ENCODE peak calls at places on chromosomes 1 and 21, in nine cellular contexts. W, L, C, J, Y, Z, B, H and S are unnamed samples.
A peak's percentile ranks its signal among the peaks of the same experiment; 100 is the strongest.

GRCh38 chr1:6162773-6163172 is 17.3 kb downstream of the CHD5 start:
- DNase-seq in W (no peak), L (no peak), C (no peak), J (no peak), Y (no peak), Z (no peak), B (no peak), H (no peak), S (no peak)

GRCh38 chr1:5994713-5995621 is 2.7 kb upstream of the NPHP4 start:
- DNase-seq in W (no peak), L (no peak), C (no peak), J (no peak), Y (no peak), Z (no peak), B (no peak), H (peak; percentile 27), S (no peak)

GRCh38 chr1:228416217-228416971 is at the start of gene TRIM17:
- DNase-seq in W (no peak), L (no peak), C (no peak), J (peak; percentile 70), Y (no peak), Z (no peak), B (peak; percentile 15), H (no peak), S (no peak)

GRCh38 chr1:161013591-161014513 is 7.1 kb downstream of the F11R start:
- DNase-seq in W (peak; percentile 90), L (peak; percentile 87), C (peak; percentile 89), J (peak; percentile 79), Y (peak; percentile 92), Z (peak; percentile 52), B (no peak), H (peak; percentile 94), S (no peak)

GRCh38 chr1:197696372-197696771 is 78.9 kb downstream of the DENND1B start:
- DNase-seq in W (peak; percentile 85), L (peak; percentile 17), C (no peak), J (no peak), Y (peak; percentile 77), Z (no peak), B (peak; percentile 53), H (no peak), S (peak; percentile 24)

GRCh38 chr1:227318852-227319607 is 738 bp upstream of the CDC42BPA start:
- DNase-seq in W (peak; percentile 45), L (peak; percentile 33), C (peak; percentile 38), J (peak; percentile 40), Y (peak; percentile 69), Z (no peak), B (peak; percentile 39), H (peak; percentile 66), S (no peak)

GRCh38 chr1:89198081-89198480 is 661 bp downstream of the GBP4 start:
- DNase-seq in W (no peak), L (no peak), C (no peak), J (no peak), Y (no peak), Z (no peak), B (no peak), H (no peak), S (no peak)

GRCh38 chr1:83606416-83606955 is 392.4 kb downstream of the TTLL7 start:
- DNase-seq in W (no peak), L (no peak), C (no peak), J (no peak), Y (no peak), Z (no peak), B (no peak), H (no peak), S (no peak)

GRCh38 chr1:59408608-59409007 is 111.7 kb downstream of the FGGY start:
- DNase-seq in W (no peak), L (peak; percentile 61), C (no peak), J (no peak), Y (no peak), Z (no peak), B (peak; percentile 49), H (no peak), S (no peak)

GRCh38 chr1:228463559-228464455 is 23.4 kb upstream of the RNF187 start:
- DNase-seq in W (no peak), L (peak; percentile 34), C (peak; percentile 27), J (peak; percentile 31), Y (no peak), Z (no peak), B (no peak), H (peak; percentile 37), S (no peak)

GRCh38 chr21:42642219-42642745 is 11.1 kb upstream of the PDE9A start:
- DNase-seq in W (no peak), L (no peak), C (no peak), J (no peak), Y (no peak), Z (no peak), B (no peak), H (no peak), S (no peak)

GRCh38 chr1:175422122-175422521 is 229.5 kb upstream of the KIAA0040 start:
- DNase-seq in W (no peak), L (no peak), C (no peak), J (no peak), Y (no peak), Z (no peak), B (no peak), H (no peak), S (no peak)

GRCh38 chr1:24341260-24341659 is 22.1 kb downstream of the GRHL3 start:
- DNase-seq in W (no peak), L (no peak), C (no peak), J (no peak), Y (no peak), Z (no peak), B (no peak), H (no peak), S (no peak)

GRCh38 chr1:75736016-75736415 is 11.5 kb downstream of the ACADM start:
- DNase-seq in W (no peak), L (no peak), C (no peak), J (no peak), Y (no peak), Z (no peak), B (no peak), H (no peak), S (no peak)

GRCh38 chr1:154867841-154868610 is 2.1 kb downstream of the KCNN3 start:
- DNase-seq in W (no peak), L (no peak), C (no peak), J (no peak), Y (no peak), Z (no peak), B (no peak), H (no peak), S (no peak)

GRCh38 chr1:109404838-109405237 is 7.1 kb upstream of the SORT1 start:
- DNase-seq in W (no peak), L (no peak), C (no peak), J (no peak), Y (no peak), Z (no peak), B (no peak), H (no peak), S (no peak)

GRCh38 chr1:155177918-155178281 is 4.3 kb downstream of the TRIM46 start:
- DNase-seq in W (no peak), L (no peak), C (peak; percentile 27), J (no peak), Y (no peak), Z (no peak), B (no peak), H (peak; percentile 17), S (no peak)

GRCh38 chr1:45300669-45300997 is 26.1 kb upstream of the HPDL start:
- DNase-seq in W (no peak), L (no peak), C (no peak), J (no peak), Y (no peak), Z (no peak), B (no peak), H (no peak), S (no peak)
- TF ChIP-seq CTCF in W (no peak), L (no peak), C (no peak), J (no peak), Y (no peak), Z (no peak), B (no peak), H (no peak), S (no peak)

GRCh38 chr1:177631770-177632169 is 338.1 kb downstream of the SEC16B start:
- DNase-seq in W (no peak), L (no peak), C (no peak), J (no peak), Y (no peak), Z (no peak), B (no peak), H (no peak), S (no peak)
- TF ChIP-seq CTCF in W (no peak), L (no peak), C (no peak), J (no peak), Y (peak; percentile 8), Z (no peak), B (no peak), H (no peak), S (no peak)

GRCh38 chr21:28224191-28224755 is 768.4 kb downstream of the LTN1 start:
- DNase-seq in W (no peak), L (no peak), C (no peak), J (no peak), Y (no peak), Z (no peak), B (no peak), H (no peak), S (no peak)

GRCh38 chr21:28228624-28228995 is 764.1 kb downstream of the LTN1 start:
- DNase-seq in W (no peak), L (no peak), C (no peak), J (no peak), Y (no peak), Z (no peak), B (no peak), H (no peak), S (no peak)

GRCh38 chr21:28227881-28228623 is 764.6 kb downstream of the LTN1 start:
- DNase-seq in W (no peak), L (peak; percentile 38), C (no peak), J (no peak), Y (no peak), Z (no peak), B (no peak), H (no peak), S (no peak)

GRCh38 chr21:28229811-28230210 is 762.9 kb downstream of the LTN1 start:
- DNase-seq in W (peak; percentile 42), L (peak; percentile 87), C (no peak), J (no peak), Y (peak; percentile 80), Z (no peak), B (peak; percentile 61), H (no peak), S (no peak)

DNA sequence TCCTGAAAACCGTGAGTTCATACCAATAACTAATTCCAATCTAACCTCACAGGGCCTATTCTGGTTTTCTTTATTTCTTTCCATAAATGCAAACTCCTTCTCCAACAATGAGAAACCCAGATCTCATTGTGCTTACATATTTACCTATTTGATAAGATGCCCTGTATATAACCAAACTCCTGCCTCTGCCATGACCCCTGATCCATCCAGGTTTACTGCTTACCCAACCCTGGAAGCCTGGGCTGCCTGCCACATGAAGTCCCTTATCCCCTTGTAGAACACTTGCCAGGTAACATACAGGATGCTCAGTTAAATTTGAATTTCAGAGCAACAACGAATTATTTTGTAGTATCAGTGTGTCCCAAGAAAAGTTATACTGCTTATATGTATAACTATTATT is 766.1 kb downstream of the LTN1 start:
- DNase-seq in W (no peak), L (no peak), C (no peak), J (no peak), Y (no peak), Z (no peak), B (no peak), H (no peak), S (no peak)
- TF ChIP-seq CTCF in W (no peak), L (no peak), C (no peak), J (no peak), Y (no peak), Z (no peak), B (no peak), H (no peak), S (no peak)

GRCh38 chr1:104646233-104646632 is 896.5 kb downstream of the AMY1C start:
- DNase-seq in W (no peak), L (no peak), C (no peak), J (no peak), Y (no peak), Z (no peak), B (no peak), H (no peak), S (no peak)

GRCh38 chr1:104648269-104648691 is 898.6 kb downstream of the AMY1C start:
- DNase-seq in W (peak; percentile 10), L (no peak), C (no peak), J (peak; percentile 12), Y (peak; percentile 15), Z (no peak), B (no peak), H (no peak), S (no peak)
- TF ChIP-seq CTCF in W (peak; percentile 36), L (no peak), C (no peak), J (peak; percentile 48), Y (peak; percentile 50), Z (no peak), B (peak; percentile 30), H (no peak), S (peak; percentile 25)